ENCODE peak calls at places on chromosomes 1 and 21, in six cellular contexts. One of them, this sample, is unnamed.

GRCh38 chr1:213938776-213939175 is 49.0 kb upstream of the PROX1 start:
- DNase-seq in naive thymus-derived CD8-positive, alpha-beta T cell: no peak
- DNase-seq in lower leg skin: no peak
- DNase-seq in H1: no peak
- DNase-seq in heart right ventricle: no peak
- DNase-seq in activated T-cell treated with anti-CD3 and anti-CD28 coated beads for 24 hours: no peak
- DNase-seq in this sample: no peak

GRCh38 chr1:97636941-97637340 is 283.9 kb downstream of the DPYD start:
- DNase-seq in naive thymus-derived CD8-positive, alpha-beta T cell: no peak
- DNase-seq in lower leg skin: no peak
- DNase-seq in H1: no peak
- DNase-seq in heart right ventricle: no peak
- DNase-seq in activated T-cell treated with anti-CD3 and anti-CD28 coated beads for 24 hours: no peak
- DNase-seq in this sample: no peak

GRCh38 chr1:155188268-155188667 is 14.6 kb downstream of the TRIM46 start:
- DNase-seq in naive thymus-derived CD8-positive, alpha-beta T cell: no peak
- DNase-seq in lower leg skin: no peak
- DNase-seq in H1: no peak
- DNase-seq in heart right ventricle: no peak
- DNase-seq in activated T-cell treated with anti-CD3 and anti-CD28 coated beads for 24 hours: no peak
- DNase-seq in this sample: peak

GRCh38 chr1:22117238-22117637 is 25.7 kb downstream of the WNT4 start:
- DNase-seq in naive thymus-derived CD8-positive, alpha-beta T cell: no peak
- DNase-seq in lower leg skin: no peak
- DNase-seq in H1: no peak
- DNase-seq in heart right ventricle: no peak
- DNase-seq in activated T-cell treated with anti-CD3 and anti-CD28 coated beads for 24 hours: no peak
- DNase-seq in this sample: no peak

GRCh38 chr1:62384276-62385005 is 52.4 kb upstream of the USP1 start:
- DNase-seq in naive thymus-derived CD8-positive, alpha-beta T cell: no peak
- DNase-seq in lower leg skin: peak
- DNase-seq in H1: no peak
- DNase-seq in heart right ventricle: peak
- DNase-seq in activated T-cell treated with anti-CD3 and anti-CD28 coated beads for 24 hours: no peak
- DNase-seq in this sample: no peak

GRCh38 chr1:153649867-153650235 is 8.7 kb upstream of the SNAPIN start:
- DNase-seq in naive thymus-derived CD8-positive, alpha-beta T cell: no peak
- DNase-seq in lower leg skin: no peak
- DNase-seq in H1: no peak
- DNase-seq in heart right ventricle: peak
- DNase-seq in activated T-cell treated with anti-CD3 and anti-CD28 coated beads for 24 hours: no peak
- DNase-seq in this sample: peak

GRCh38 chr1:179529482-179529881 is 46.3 kb downstream of the NPHS2 start:
- DNase-seq in naive thymus-derived CD8-positive, alpha-beta T cell: no peak
- DNase-seq in lower leg skin: no peak
- DNase-seq in H1: peak
- DNase-seq in heart right ventricle: no peak
- DNase-seq in activated T-cell treated with anti-CD3 and anti-CD28 coated beads for 24 hours: no peak
- DNase-seq in this sample: no peak

GRCh38 chr1:200381256-200381980 is 28.4 kb downstream of the ZNF281 start:
- DNase-seq in naive thymus-derived CD8-positive, alpha-beta T cell: no peak
- DNase-seq in lower leg skin: no peak
- DNase-seq in H1: no peak
- DNase-seq in heart right ventricle: no peak
- DNase-seq in activated T-cell treated with anti-CD3 and anti-CD28 coated beads for 24 hours: no peak
- DNase-seq in this sample: no peak

GRCh38 chr21:33949516-33950424 is 34.2 kb upstream of the ATP5PO start:
- DNase-seq in naive thymus-derived CD8-positive, alpha-beta T cell: peak
- DNase-seq in lower leg skin: no peak
- DNase-seq in H1: no peak
- DNase-seq in heart right ventricle: no peak
- DNase-seq in activated T-cell treated with anti-CD3 and anti-CD28 coated beads for 24 hours: peak
- DNase-seq in this sample: no peak

GRCh38 chr1:44294588-44295007 is 60.5 kb downstream of the ERI3 start:
- DNase-seq in naive thymus-derived CD8-positive, alpha-beta T cell: no peak
- DNase-seq in lower leg skin: no peak
- DNase-seq in H1: no peak
- DNase-seq in heart right ventricle: peak
- DNase-seq in activated T-cell treated with anti-CD3 and anti-CD28 coated beads for 24 hours: no peak
- DNase-seq in this sample: no peak

GRCh38 chr1:153509729-153510354 is 25.9 kb downstream of the S100A6 start:
- DNase-seq in naive thymus-derived CD8-positive, alpha-beta T cell: peak
- DNase-seq in lower leg skin: no peak
- DNase-seq in H1: no peak
- DNase-seq in heart right ventricle: no peak
- DNase-seq in activated T-cell treated with anti-CD3 and anti-CD28 coated beads for 24 hours: peak
- DNase-seq in this sample: no peak

GRCh38 chr21:32538147-32538792 is 47.1 kb downstream of the TCP10L start:
- DNase-seq in naive thymus-derived CD8-positive, alpha-beta T cell: peak
- DNase-seq in lower leg skin: no peak
- DNase-seq in H1: no peak
- DNase-seq in heart right ventricle: no peak
- DNase-seq in activated T-cell treated with anti-CD3 and anti-CD28 coated beads for 24 hours: no peak
- DNase-seq in this sample: no peak

GRCh38 chr1:14922942-14923341 is 230.6 kb upstream of the TMEM51 start:
- DNase-seq in naive thymus-derived CD8-positive, alpha-beta T cell: no peak
- DNase-seq in lower leg skin: no peak
- DNase-seq in H1: no peak
- DNase-seq in heart right ventricle: no peak
- DNase-seq in activated T-cell treated with anti-CD3 and anti-CD28 coated beads for 24 hours: no peak
- DNase-seq in this sample: no peak

GRCh38 chr1:17633654-17634053 is 94.2 kb downstream of the ARHGEF10L start:
- DNase-seq in naive thymus-derived CD8-positive, alpha-beta T cell: no peak
- DNase-seq in lower leg skin: no peak
- DNase-seq in H1: no peak
- DNase-seq in heart right ventricle: no peak
- DNase-seq in activated T-cell treated with anti-CD3 and anti-CD28 coated beads for 24 hours: no peak
- DNase-seq in this sample: no peak

GRCh38 chr1:87176514-87176913 is 152.2 kb upstream of the LMO4 start:
- DNase-seq in naive thymus-derived CD8-positive, alpha-beta T cell: no peak
- DNase-seq in lower leg skin: no peak
- DNase-seq in H1: no peak
- DNase-seq in heart right ventricle: no peak
- DNase-seq in activated T-cell treated with anti-CD3 and anti-CD28 coated beads for 24 hours: no peak
- DNase-seq in this sample: no peak

GRCh38 chr21:34956416-34957316 is 92.4 kb downstream of the RUNX1 start:
- DNase-seq in naive thymus-derived CD8-positive, alpha-beta T cell: no peak
- DNase-seq in lower leg skin: no peak
- DNase-seq in H1: no peak
- DNase-seq in heart right ventricle: no peak
- DNase-seq in activated T-cell treated with anti-CD3 and anti-CD28 coated beads for 24 hours: no peak
- DNase-seq in this sample: no peak

GRCh38 chr1:91278754-91279153 is 125.9 kb downstream of the HFM1 start:
- DNase-seq in naive thymus-derived CD8-positive, alpha-beta T cell: no peak
- DNase-seq in lower leg skin: no peak
- DNase-seq in H1: no peak
- DNase-seq in heart right ventricle: no peak
- DNase-seq in activated T-cell treated with anti-CD3 and anti-CD28 coated beads for 24 hours: no peak
- DNase-seq in this sample: no peak

GRCh38 chr1:206693029-206693428 is 8.3 kb downstream of the MAPKAPK2 start:
- DNase-seq in naive thymus-derived CD8-positive, alpha-beta T cell: no peak
- DNase-seq in lower leg skin: no peak
- DNase-seq in H1: no peak
- DNase-seq in heart right ventricle: peak
- DNase-seq in activated T-cell treated with anti-CD3 and anti-CD28 coated beads for 24 hours: no peak
- DNase-seq in this sample: no peak

GRCh38 chr1:48061162-48062136 is 64.3 kb upstream of the TRABD2B start:
- DNase-seq in naive thymus-derived CD8-positive, alpha-beta T cell: peak
- DNase-seq in lower leg skin: no peak
- DNase-seq in H1: peak
- DNase-seq in heart right ventricle: peak
- DNase-seq in activated T-cell treated with anti-CD3 and anti-CD28 coated beads for 24 hours: no peak
- DNase-seq in this sample: no peak

GRCh38 chr1:116298746-116299145 is 74.3 kb upstream of the ATP1A1 start:
- DNase-seq in naive thymus-derived CD8-positive, alpha-beta T cell: no peak
- DNase-seq in lower leg skin: no peak
- DNase-seq in H1: no peak
- DNase-seq in heart right ventricle: no peak
- DNase-seq in activated T-cell treated with anti-CD3 and anti-CD28 coated beads for 24 hours: no peak
- DNase-seq in this sample: no peak

GRCh38 chr21:38148046-38148445 is 108.7 kb upstream of the KCNJ15 start:
- DNase-seq in naive thymus-derived CD8-positive, alpha-beta T cell: no peak
- DNase-seq in lower leg skin: no peak
- DNase-seq in H1: no peak
- DNase-seq in heart right ventricle: no peak
- DNase-seq in activated T-cell treated with anti-CD3 and anti-CD28 coated beads for 24 hours: no peak
- DNase-seq in this sample: no peak

GRCh38 chr1:180157108-180157507 is 2.4 kb downstream of the QSOX1 start:
- DNase-seq in naive thymus-derived CD8-positive, alpha-beta T cell: no peak
- DNase-seq in lower leg skin: no peak
- DNase-seq in H1: no peak
- DNase-seq in heart right ventricle: no peak
- DNase-seq in activated T-cell treated with anti-CD3 and anti-CD28 coated beads for 24 hours: no peak
- DNase-seq in this sample: no peak

GRCh38 chr21:46022551-46023107 is 41.1 kb downstream of the COL6A1 start:
- DNase-seq in naive thymus-derived CD8-positive, alpha-beta T cell: no peak
- DNase-seq in lower leg skin: peak
- DNase-seq in H1: no peak
- DNase-seq in heart right ventricle: no peak
- DNase-seq in activated T-cell treated with anti-CD3 and anti-CD28 coated beads for 24 hours: no peak
- DNase-seq in this sample: no peak

GRCh38 chr1:169207825-169208520 is 101.5 kb downstream of the ATP1B1 start:
- DNase-seq in naive thymus-derived CD8-positive, alpha-beta T cell: no peak
- DNase-seq in lower leg skin: no peak
- DNase-seq in H1: no peak
- DNase-seq in heart right ventricle: no peak
- DNase-seq in activated T-cell treated with anti-CD3 and anti-CD28 coated beads for 24 hours: no peak
- DNase-seq in this sample: no peak

GRCh38 chr1:111025109-111025508 is 61.4 kb upstream of the LRIF1 start:
- DNase-seq in naive thymus-derived CD8-positive, alpha-beta T cell: no peak
- DNase-seq in lower leg skin: no peak
- DNase-seq in H1: no peak
- DNase-seq in heart right ventricle: no peak
- DNase-seq in activated T-cell treated with anti-CD3 and anti-CD28 coated beads for 24 hours: no peak
- DNase-seq in this sample: no peak

GRCh38 chr1:154423988-154424326 is 18.8 kb downstream of the IL6R start:
- DNase-seq in naive thymus-derived CD8-positive, alpha-beta T cell: no peak
- DNase-seq in lower leg skin: no peak
- DNase-seq in H1: no peak
- DNase-seq in heart right ventricle: no peak
- DNase-seq in activated T-cell treated with anti-CD3 and anti-CD28 coated beads for 24 hours: no peak
- DNase-seq in this sample: no peak

GRCh38 chr1:109239047-109239579 is 10.2 kb upstream of the CELSR2 start:
- DNase-seq in naive thymus-derived CD8-positive, alpha-beta T cell: no peak
- DNase-seq in lower leg skin: no peak
- DNase-seq in H1: no peak
- DNase-seq in heart right ventricle: no peak
- DNase-seq in activated T-cell treated with anti-CD3 and anti-CD28 coated beads for 24 hours: no peak
- DNase-seq in this sample: no peak

GRCh38 chr1:222865718-222866117 is 50.9 kb downstream of the DISP1 start:
- DNase-seq in naive thymus-derived CD8-positive, alpha-beta T cell: no peak
- DNase-seq in lower leg skin: no peak
- DNase-seq in H1: no peak
- DNase-seq in heart right ventricle: no peak
- DNase-seq in activated T-cell treated with anti-CD3 and anti-CD28 coated beads for 24 hours: no peak
- DNase-seq in this sample: no peak

GRCh38 chr1:151570819-151571218 is 30.7 kb downstream of the TUFT1 start:
- DNase-seq in naive thymus-derived CD8-positive, alpha-beta T cell: no peak
- DNase-seq in lower leg skin: no peak
- DNase-seq in H1: no peak
- DNase-seq in heart right ventricle: no peak
- DNase-seq in activated T-cell treated with anti-CD3 and anti-CD28 coated beads for 24 hours: no peak
- DNase-seq in this sample: no peak